ENCODE peak calls at places on chromosomes 1 and 21, in five cellular contexts. M, P, W, F and U are unnamed samples.

GRCh38 chr1:156117414-156118174 is 3.1 kb downstream of the LMNA start:
- DNase-seq in M (no peak), P (no peak), W (no peak), F (no peak), U (no peak)

GRCh38 chr21:31326478-31327247 is 17.4 kb downstream of the TIAM1 start:
- DNase-seq in M (peak), P (no peak), W (no peak), F (no peak), U (no peak)

GRCh38 chr1:212267460-212267859 is 17.8 kb upstream of the PPP2R5A start:
- DNase-seq in M (no peak), P (no peak), W (no peak), F (no peak), U (no peak)

GRCh38 chr1:25744140-25744581 is 55.8 kb upstream of the SELENON start:
- DNase-seq in M (peak), P (no peak), W (peak), F (peak), U (peak)

GRCh38 chr1:184283999-184284398 is 102.8 kb upstream of the C1orf21 start:
- DNase-seq in M (no peak), P (no peak), W (peak), F (peak), U (no peak)

GRCh38 chr1:55800503-55800902 is 585.3 kb upstream of the USP24 start:
- DNase-seq in M (no peak), P (no peak), W (no peak), F (no peak), U (no peak)

GRCh38 chr1:15603050-15603965 is 13.9 kb upstream of the DDI2 start:
- DNase-seq in M (peak), P (peak), W (peak), F (peak), U (peak)

GRCh38 chr1:112674986-112675727 is 698 bp downstream of the MOV10 start:
- DNase-seq in M (peak), P (peak), W (peak), F (peak), U (no peak)

GRCh38 chr1:18855573-18855972 is 3.9 kb downstream of the TAS1R2 start:
- DNase-seq in M (peak), P (no peak), W (no peak), F (no peak), U (no peak)

GRCh38 chr1:115322631-115323030 is 15.4 kb downstream of the NGF start:
- DNase-seq in M (no peak), P (no peak), W (no peak), F (no peak), U (no peak)

GRCh38 chr1:91018006-91018405 is 3.8 kb downstream of the ZNF644 start:
- DNase-seq in M (peak), P (no peak), W (no peak), F (no peak), U (no peak)

GRCh38 chr21:31449912-31450535 is 106.0 kb upstream of the TIAM1 start:
- DNase-seq in M (no peak), P (no peak), W (no peak), F (no peak), U (no peak)

GRCh38 chr1:76868154-76868882 is 1.0 kb downstream of the ST6GALNAC5 start:
- DNase-seq in M (peak), P (no peak), W (peak), F (no peak), U (no peak)

GRCh38 chr1:43935711-43936427 is 2.3 kb downstream of the ARTN start:
- DNase-seq in M (peak), P (no peak), W (no peak), F (peak), U (no peak)

GRCh38 chr21:36700961-36701911 is 2.3 kb downstream of the SIM2 start:
- DNase-seq in M (peak), P (no peak), W (no peak), F (no peak), U (no peak)

GRCh38 chr1:245988393-245989078 is 518.5 kb downstream of the SMYD3 start:
- DNase-seq in M (no peak), P (no peak), W (no peak), F (no peak), U (no peak)

GRCh38 chr1:193479187-193479586 is 292.8 kb upstream of the B3GALT2 start:
- DNase-seq in M (no peak), P (peak), W (no peak), F (no peak), U (peak)

GRCh38 chr1:18955442-18956188 is 861 bp downstream of the IFFO2 start:
- DNase-seq in M (peak), P (peak), W (peak), F (peak), U (peak)

GRCh38 chr1:2019162-2019542 is at the start of gene GABRD:
- DNase-seq in M (peak), P (no peak), W (peak), F (no peak), U (no peak)

GRCh38 chr1:235742914-235743599 is 93.5 kb upstream of the GNG4 start:
- DNase-seq in M (no peak), P (no peak), W (no peak), F (no peak), U (no peak)

GRCh38 chr21:40054403-40054802 is 187.2 kb downstream of the PCP4 start:
- DNase-seq in M (no peak), P (no peak), W (peak), F (peak), U (no peak)

GRCh38 chr1:186325239-186325638 is 49.8 kb downstream of the TPR start:
- DNase-seq in M (no peak), P (no peak), W (no peak), F (no peak), U (no peak)

GRCh38 chr1:220874201-220874655 is 5.0 kb upstream of the HLX start:
- DNase-seq in M (peak), P (no peak), W (no peak), F (no peak), U (no peak)

GRCh38 chr1:50488876-50489275 is 65.6 kb upstream of the DMRTA2 start:
- DNase-seq in M (no peak), P (no peak), W (no peak), F (no peak), U (no peak)

GRCh38 chr1:109304221-109304915 is 2.4 kb downstream of the MYBPHL start:
- DNase-seq in M (no peak), P (no peak), W (peak), F (no peak), U (no peak)

GRCh38 chr1:30852026-30852425 is 56.5 kb downstream of the SDC3 start:
- DNase-seq in M (no peak), P (no peak), W (no peak), F (peak), U (no peak)

GRCh38 chr1:183520379-183520778 is 48.1 kb downstream of the SMG7 start:
- DNase-seq in M (no peak), P (no peak), W (no peak), F (no peak), U (no peak)

GRCh38 chr1:207873055-207873890 is 37.7 kb downstream of the CD34 start:
- DNase-seq in M (no peak), P (no peak), W (no peak), F (no peak), U (peak)

GRCh38 chr1:150974580-150975478 is at the start of gene CERS2:
- DNase-seq in M (peak), P (peak), W (peak), F (peak), U (peak)

DNA sequence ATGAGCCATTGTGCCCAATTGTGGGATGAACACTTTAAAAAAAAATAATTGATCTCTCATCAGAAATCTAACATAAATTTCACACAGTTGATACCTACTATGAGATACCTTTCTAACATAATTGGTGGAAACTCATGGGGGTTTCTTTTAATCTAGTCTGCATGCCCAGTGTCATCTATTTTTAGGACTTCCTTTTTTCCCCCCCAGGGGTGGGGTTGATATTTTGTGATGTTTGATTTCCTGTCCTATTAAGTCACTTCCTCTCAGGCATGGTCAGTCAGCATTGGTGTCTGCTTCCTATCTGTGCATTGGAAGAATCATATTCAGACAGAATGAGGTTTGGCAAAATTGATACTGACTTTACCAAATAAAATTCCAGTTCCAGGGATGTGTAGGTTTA is 21.5 kb downstream of the NFYC start:
- DNase-seq in M (no peak), P (no peak), W (no peak), F (no peak), U (no peak)
- H3K27ac ChIP-seq in M (no peak), P (no peak), W (no peak), F (peak), U (peak)

DNA sequence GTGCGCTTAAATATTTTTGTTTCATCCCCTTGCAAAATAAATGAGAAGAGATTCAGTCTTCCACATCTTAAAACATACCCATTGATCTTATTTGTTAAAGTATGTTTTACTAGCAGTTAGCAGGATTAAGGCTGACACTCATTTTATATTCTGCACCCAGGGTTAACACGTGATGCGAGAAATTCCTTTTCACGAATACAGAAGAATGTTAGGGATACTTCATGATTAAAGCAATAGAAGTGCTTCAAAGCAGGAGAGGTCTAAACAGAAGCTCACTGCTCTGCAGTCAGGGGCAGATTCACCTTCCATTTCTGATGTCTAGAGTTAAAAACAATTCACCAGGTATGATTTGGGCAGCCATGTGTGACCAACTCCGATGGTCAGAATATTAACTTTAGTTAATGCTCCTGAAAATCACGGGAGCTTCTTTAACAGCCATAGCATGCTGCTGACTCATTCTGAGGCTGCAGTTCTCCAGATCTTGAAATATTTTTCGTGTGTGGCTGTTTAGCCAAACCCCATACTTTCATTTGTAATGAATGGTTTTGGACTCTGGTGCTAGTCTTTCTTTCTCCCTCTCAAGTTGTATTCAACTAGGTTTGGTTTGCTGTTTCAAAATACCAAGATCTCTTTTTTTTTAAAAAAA is 19.7 kb downstream of the BCAR3 start:
- DNase-seq in M (peak), P (no peak), W (no peak), F (no peak), U (no peak)
- H3K27ac ChIP-seq in M (peak), P (no peak), W (peak), F (peak), U (no peak)

GRCh38 chr1:82399093-82399492 is 598.4 kb downstream of the ADGRL2 start:
- DNase-seq in M (no peak), P (no peak), W (no peak), F (no peak), U (no peak)
- H3K27ac ChIP-seq in M (no peak), P (no peak), W (no peak), F (no peak), U (no peak)

DNA sequence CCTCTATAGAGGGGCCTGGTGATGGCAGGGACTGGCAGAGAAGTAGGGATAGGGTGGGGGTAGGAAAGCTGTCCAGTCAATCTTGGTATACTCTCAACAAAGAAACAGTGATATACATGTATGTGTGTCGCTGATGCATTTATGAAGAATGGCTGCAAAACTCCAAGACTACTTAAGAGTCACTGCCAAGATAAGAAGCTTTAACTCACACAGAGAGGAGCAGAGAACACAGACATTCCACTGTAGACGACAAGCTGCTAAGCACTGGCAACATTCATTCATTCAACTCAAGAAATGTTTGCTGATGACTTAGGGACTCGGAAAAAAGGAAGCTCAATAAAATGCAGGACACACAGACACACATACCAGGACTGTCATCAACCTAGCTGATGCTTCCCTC is 5.5 kb downstream of the CTNNBIP1 start:
- DNase-seq in M (no peak), P (no peak), W (no peak), F (no peak), U (no peak)
- H3K27ac ChIP-seq in M (peak), P (no peak), W (peak), F (no peak), U (no peak)

GRCh38 chr1:5877001-5877400 is 115.2 kb downstream of the NPHP4 start:
- DNase-seq in M (no peak), P (no peak), W (no peak), F (no peak), U (no peak)

GRCh38 chr1:5879421-5879820 is 112.8 kb downstream of the NPHP4 start:
- DNase-seq in M (peak), P (no peak), W (no peak), F (no peak), U (no peak)

GRCh38 chr1:5876251-5876650 is 116.0 kb downstream of the NPHP4 start:
- DNase-seq in M (no peak), P (no peak), W (no peak), F (no peak), U (no peak)

GRCh38 chr1:5878938-5879337 is 113.3 kb downstream of the NPHP4 start:
- DNase-seq in M (peak), P (no peak), W (no peak), F (no peak), U (no peak)

GRCh38 chr1:5877683-5878530 is 114.3 kb downstream of the NPHP4 start:
- DNase-seq in M (peak), P (no peak), W (no peak), F (no peak), U (no peak)
- H3K27ac ChIP-seq in M (no peak), P (no peak), W (no peak), F (no peak), U (no peak)